ENCODE peak calls at places on chromosomes 5 and 9, in eight cellular contexts. E is suprapubic skin; N is nucleus accumbens; V is hypothalamus; M is naive thymus-derived CD4-positive, alpha-beta T cell; A is KBM-7; Z is CD4-positive, alpha-beta T cell; Q is effector memory CD4-positive, alpha-beta T cell. X is an unnamed sample.
A peak's percentile ranks its signal among the peaks of the same experiment; 100 is the strongest.

GRCh38 chr5:122091942-122092600 is 14.0 kb upstream of the LOX start:
- DNase-seq in E (no peak), N (no peak), V (no peak), M (no peak), A (no peak), Z (no peak), Q (no peak), X (no peak)

GRCh38 chr9:2826291-2826690 is 17.6 kb downstream of the PUM3 start:
- DNase-seq in E (no peak), N (no peak), V (no peak), M (no peak), A (no peak), Z (no peak), Q (no peak), X (no peak)

GRCh38 chr5:53091304-53091703 is 18.3 kb downstream of the MOCS2 start:
- DNase-seq in E (no peak), N (no peak), V (no peak), M (no peak), A (no peak), Z (no peak), Q (no peak), X (no peak)

GRCh38 chr5:85453026-85453349 is 1068.3 kb upstream of the EDIL3 start:
- DNase-seq in E (no peak), N (no peak), V (no peak), M (no peak), A (no peak), Z (no peak), Q (no peak), X (no peak)

GRCh38 chr9:86943223-86943870 is 4.0 kb downstream of the GAS1 start:
- DNase-seq in E (no peak), N (no peak), V (no peak), M (no peak), A (peak; percentile 14), Z (no peak), Q (no peak), X (no peak)

GRCh38 chr9:38046669-38047300 is 22.2 kb downstream of the SHB start:
- DNase-seq in E (no peak), N (no peak), V (no peak), M (no peak), A (no peak), Z (no peak), Q (no peak), X (no peak)

GRCh38 chr9:85401998-85402397 is 339.8 kb downstream of the AGTPBP1 start:
- DNase-seq in E (no peak), N (no peak), V (no peak), M (no peak), A (no peak), Z (no peak), Q (no peak), X (peak; percentile 41)

GRCh38 chr9:70574222-70574837 is 159.9 kb upstream of the KLF9 start:
- DNase-seq in E (no peak), N (no peak), V (no peak), M (no peak), A (no peak), Z (no peak), Q (no peak), X (no peak)

GRCh38 chr9:77020438-77021264 is 1.2 kb downstream of the FOXB2 start:
- DNase-seq in E (no peak), N (no peak), V (no peak), M (no peak), A (no peak), Z (no peak), Q (no peak), X (peak; percentile 57)

GRCh38 chr9:115680226-115680625 is 473.4 kb upstream of the PAPPA start:
- DNase-seq in E (no peak), N (no peak), V (no peak), M (no peak), A (no peak), Z (no peak), Q (no peak), X (no peak)

GRCh38 chr5:171390883-171391677 is 3.4 kb downstream of the NPM1 start:
- DNase-seq in E (no peak), N (no peak), V (no peak), M (no peak), A (no peak), Z (no peak), Q (no peak), X (no peak)

GRCh38 chr5:5609935-5610334 is 187.5 kb downstream of the ICE1 start:
- DNase-seq in E (no peak), N (no peak), V (no peak), M (no peak), A (no peak), Z (no peak), Q (no peak), X (no peak)

GRCh38 chr9:81613002-81613750 is 76.2 kb downstream of the TLE1 start:
- DNase-seq in E (no peak), N (no peak), V (peak; percentile 6), M (no peak), A (no peak), Z (no peak), Q (no peak), X (peak; percentile 89)

GRCh38 chr9:137129089-137129455 is 9.9 kb upstream of the GRIN1 start:
- DNase-seq in E (no peak), N (no peak), V (no peak), M (no peak), A (peak; percentile 50), Z (no peak), Q (no peak), X (peak; percentile 50)

X was measured in SK-N-SH.